ENCODE peak calls at places on chromosome 15, in four cellular contexts. One of them, this sample, is unnamed.

GRCh38 chr15:41648770-41649169 is 11.4 kb upstream of the MGA start:
- DNase-seq in OCI-LY7: no peak
- DNase-seq in lower lobe of right lung: no peak
- DNase-seq in CD8-positive, alpha-beta T cell: no peak
- DNase-seq in this sample: no peak

GRCh38 chr15:64989331-64990167 is at the start of gene SPG21:
- DNase-seq in OCI-LY7: peak; percentile 94
- DNase-seq in lower lobe of right lung: peak; percentile 96
- DNase-seq in CD8-positive, alpha-beta T cell: peak; percentile 88
- DNase-seq in this sample: peak; percentile 67

GRCh38 chr15:67063689-67064606 is 1.5 kb upstream of the SMAD3 start:
- DNase-seq in OCI-LY7: no peak
- DNase-seq in lower lobe of right lung: peak; percentile 67
- DNase-seq in CD8-positive, alpha-beta T cell: no peak
- DNase-seq in this sample: no peak

GRCh38 chr15:78681306-78682012 is 40.4 kb upstream of the CHRNB4 start:
- DNase-seq in OCI-LY7: no peak
- DNase-seq in lower lobe of right lung: no peak
- DNase-seq in CD8-positive, alpha-beta T cell: no peak
- DNase-seq in this sample: no peak

GRCh38 chr15:78302579-78302978 is 3.2 kb upstream of the SKIC8 start:
- DNase-seq in OCI-LY7: no peak
- DNase-seq in lower lobe of right lung: no peak
- DNase-seq in CD8-positive, alpha-beta T cell: no peak
- DNase-seq in this sample: peak; percentile 92

GRCh38 chr15:77130315-77130930 is 59.5 kb upstream of the TSPAN3 start:
- DNase-seq in OCI-LY7: no peak
- DNase-seq in lower lobe of right lung: no peak
- DNase-seq in CD8-positive, alpha-beta T cell: no peak
- DNase-seq in this sample: no peak

GRCh38 chr15:74396445-74397238 is 29.2 kb upstream of the CYP11A1 start:
- DNase-seq in OCI-LY7: no peak
- DNase-seq in lower lobe of right lung: no peak
- DNase-seq in CD8-positive, alpha-beta T cell: no peak
- DNase-seq in this sample: no peak

GRCh38 chr15:45268135-45268534 is 16.1 kb downstream of the SLC28A2 start:
- DNase-seq in OCI-LY7: peak; percentile 4
- DNase-seq in lower lobe of right lung: no peak
- DNase-seq in CD8-positive, alpha-beta T cell: no peak
- DNase-seq in this sample: no peak

GRCh38 chr15:40414816-40415215 is 9.2 kb downstream of the IVD start:
- DNase-seq in OCI-LY7: no peak
- DNase-seq in lower lobe of right lung: no peak
- DNase-seq in CD8-positive, alpha-beta T cell: no peak
- DNase-seq in this sample: no peak

GRCh38 chr15:82874961-82875360 is 65.5 kb downstream of the WHAMM start:
- DNase-seq in OCI-LY7: no peak
- DNase-seq in lower lobe of right lung: no peak
- DNase-seq in CD8-positive, alpha-beta T cell: no peak
- DNase-seq in this sample: no peak

GRCh38 chr15:64130159-64130558 is 21.4 kb upstream of the SNX22 start:
- DNase-seq in OCI-LY7: no peak
- DNase-seq in lower lobe of right lung: no peak
- DNase-seq in CD8-positive, alpha-beta T cell: no peak
- DNase-seq in this sample: no peak

GRCh38 chr15:64048766-64049165 is 2.5 kb upstream of the DAPK2 start:
- DNase-seq in OCI-LY7: peak; percentile 14
- DNase-seq in lower lobe of right lung: no peak
- DNase-seq in CD8-positive, alpha-beta T cell: no peak
- DNase-seq in this sample: no peak

GRCh38 chr15:72198410-72199270 is 1.1 kb upstream of the GRAMD2A start:
- DNase-seq in OCI-LY7: no peak
- DNase-seq in lower lobe of right lung: peak; percentile 71
- DNase-seq in CD8-positive, alpha-beta T cell: no peak
- DNase-seq in this sample: no peak

GRCh38 chr15:63991706-63992105 is 54.6 kb downstream of the DAPK2 start:
- DNase-seq in OCI-LY7: peak; percentile 45
- DNase-seq in lower lobe of right lung: no peak
- DNase-seq in CD8-positive, alpha-beta T cell: no peak
- DNase-seq in this sample: no peak

GRCh38 chr15:56537881-56538280 is 72.9 kb upstream of the MNS1 start:
- DNase-seq in OCI-LY7: peak; percentile 89
- DNase-seq in lower lobe of right lung: peak; percentile 45
- DNase-seq in CD8-positive, alpha-beta T cell: peak; percentile 15
- DNase-seq in this sample: no peak

GRCh38 chr15:88649286-88649733 is 10.5 kb downstream of the ISG20 start:
- DNase-seq in OCI-LY7: no peak
- DNase-seq in lower lobe of right lung: no peak
- DNase-seq in CD8-positive, alpha-beta T cell: peak; percentile 54
- DNase-seq in this sample: no peak

GRCh38 chr15:31435891-31436628 is 109.4 kb downstream of the KLF13 start:
- DNase-seq in OCI-LY7: peak; percentile 38
- DNase-seq in lower lobe of right lung: no peak
- DNase-seq in CD8-positive, alpha-beta T cell: no peak
- DNase-seq in this sample: no peak

GRCh38 chr15:65553691-65554090 is 23.4 kb downstream of the HACD3 start:
- DNase-seq in OCI-LY7: no peak
- DNase-seq in lower lobe of right lung: no peak
- DNase-seq in CD8-positive, alpha-beta T cell: no peak
- DNase-seq in this sample: no peak

GRCh38 chr15:99406120-99406519 is 154.8 kb downstream of the LRRC28 start:
- DNase-seq in OCI-LY7: no peak
- DNase-seq in lower lobe of right lung: no peak
- DNase-seq in CD8-positive, alpha-beta T cell: no peak
- DNase-seq in this sample: no peak

GRCh38 chr15:75531041-75531450 is 48.1 kb downstream of the PTPN9 start:
- DNase-seq in OCI-LY7: no peak
- DNase-seq in lower lobe of right lung: no peak
- DNase-seq in CD8-positive, alpha-beta T cell: no peak
- DNase-seq in this sample: no peak

GRCh38 chr15:51349156-51349844 is 7.8 kb downstream of the GLDN start:
- DNase-seq in OCI-LY7: no peak
- DNase-seq in lower lobe of right lung: no peak
- DNase-seq in CD8-positive, alpha-beta T cell: no peak
- DNase-seq in this sample: no peak
- H3K4me3 ChIP-seq in OCI-LY7: no peak overlapping the region
- H3K4me3 ChIP-seq in lower lobe of right lung: no peak overlapping the region
- H3K4me3 ChIP-seq in CD8-positive, alpha-beta T cell: no peak overlapping the region
- H3K4me3 ChIP-seq in this sample: no peak overlapping the region

DNA sequence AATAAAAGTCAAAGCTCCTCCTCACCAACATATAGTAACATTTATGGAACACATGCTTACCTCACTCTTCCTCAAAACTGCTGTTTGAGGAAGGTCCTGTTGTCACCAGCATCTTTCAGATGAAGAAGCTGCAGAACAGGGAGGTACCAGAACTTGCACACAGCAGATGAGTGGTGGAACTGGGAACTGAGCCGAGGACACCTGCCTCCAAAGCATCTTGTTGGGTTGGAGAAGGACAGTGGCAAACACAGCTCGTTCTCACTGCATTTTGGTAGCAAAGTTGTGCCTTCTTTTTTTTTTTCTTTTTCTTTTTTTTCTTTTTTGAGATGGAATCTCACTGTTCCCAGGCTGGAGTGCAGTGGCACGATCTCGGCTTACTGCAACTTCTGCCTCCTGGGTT is 76.0 kb downstream of the CEMIP start:
- DNase-seq in OCI-LY7: no peak
- DNase-seq in lower lobe of right lung: no peak
- DNase-seq in CD8-positive, alpha-beta T cell: no peak
- DNase-seq in this sample: no peak
- TF ChIP-seq CTCF in OCI-LY7: no peak
- TF ChIP-seq CTCF in lower lobe of right lung: no peak
- TF ChIP-seq CTCF in CD8-positive, alpha-beta T cell: no peak
- TF ChIP-seq CTCF in this sample: no peak

GRCh38 chr15:33680336-33680735 is 288.0 kb upstream of the CHRM5 start:
- DNase-seq in OCI-LY7: no peak
- DNase-seq in lower lobe of right lung: no peak
- DNase-seq in CD8-positive, alpha-beta T cell: no peak
- DNase-seq in this sample: no peak
- H3K4me3 ChIP-seq in OCI-LY7: no peak overlapping the region
- H3K4me3 ChIP-seq in lower lobe of right lung: no peak overlapping the region
- H3K4me3 ChIP-seq in CD8-positive, alpha-beta T cell: no peak overlapping the region
- H3K4me3 ChIP-seq in this sample: no peak overlapping the region

GRCh38 chr15:84863480-84864428 is 20.7 kb upstream of the SLC28A1 start:
- DNase-seq in OCI-LY7: no peak
- DNase-seq in lower lobe of right lung: no peak
- DNase-seq in CD8-positive, alpha-beta T cell: no peak
- DNase-seq in this sample: no peak
- TF ChIP-seq CTCF in OCI-LY7: no peak
- TF ChIP-seq CTCF in lower lobe of right lung: no peak
- TF ChIP-seq CTCF in CD8-positive, alpha-beta T cell: no peak
- TF ChIP-seq CTCF in this sample: no peak

GRCh38 chr15:29711531-29711930 is 110.7 kb downstream of the TJP1 start:
- DNase-seq in OCI-LY7: no peak
- DNase-seq in lower lobe of right lung: no peak
- DNase-seq in CD8-positive, alpha-beta T cell: no peak
- DNase-seq in this sample: no peak
- H3K4me3 ChIP-seq in OCI-LY7: no peak overlapping the region
- H3K4me3 ChIP-seq in lower lobe of right lung: no peak overlapping the region
- H3K4me3 ChIP-seq in CD8-positive, alpha-beta T cell: no peak overlapping the region
- H3K4me3 ChIP-seq in this sample: no peak overlapping the region

GRCh38 chr15:93042211-93042610 is 46.8 kb downstream of the RGMA start:
- DNase-seq in OCI-LY7: no peak
- DNase-seq in lower lobe of right lung: no peak
- DNase-seq in CD8-positive, alpha-beta T cell: no peak
- DNase-seq in this sample: no peak

GRCh38 chr15:93044301-93045190 is 44.5 kb downstream of the RGMA start:
- DNase-seq in OCI-LY7: no peak
- DNase-seq in lower lobe of right lung: peak; percentile 38
- DNase-seq in CD8-positive, alpha-beta T cell: no peak
- DNase-seq in this sample: no peak

GRCh38 chr15:93042691-93043378 is 46.2 kb downstream of the RGMA start:
- DNase-seq in OCI-LY7: no peak
- DNase-seq in lower lobe of right lung: peak; percentile 23
- DNase-seq in CD8-positive, alpha-beta T cell: no peak
- DNase-seq in this sample: no peak

GRCh38 chr15:93045191-93045785 is 43.7 kb downstream of the RGMA start:
- DNase-seq in OCI-LY7: no peak
- DNase-seq in lower lobe of right lung: peak; percentile 40
- DNase-seq in CD8-positive, alpha-beta T cell: no peak
- DNase-seq in this sample: no peak

GRCh38 chr15:93043621-93044300 is 45.2 kb downstream of the RGMA start:
- DNase-seq in OCI-LY7: no peak
- DNase-seq in lower lobe of right lung: peak; percentile 28
- DNase-seq in CD8-positive, alpha-beta T cell: no peak
- DNase-seq in this sample: no peak
- TF ChIP-seq CTCF in OCI-LY7: no peak
- TF ChIP-seq CTCF in lower lobe of right lung: no peak
- TF ChIP-seq CTCF in CD8-positive, alpha-beta T cell: no peak
- TF ChIP-seq CTCF in this sample: no peak

GRCh38 chr15:58770519-58770856 is 614 bp upstream of the MINDY2 start:
- DNase-seq in OCI-LY7: peak; percentile 56
- DNase-seq in lower lobe of right lung: no peak
- DNase-seq in CD8-positive, alpha-beta T cell: no peak
- DNase-seq in this sample: peak; percentile 63

GRCh38 chr15:58775402-58775801 is 4.3 kb downstream of the MINDY2 start:
- DNase-seq in OCI-LY7: no peak
- DNase-seq in lower lobe of right lung: no peak
- DNase-seq in CD8-positive, alpha-beta T cell: no peak
- DNase-seq in this sample: no peak

GRCh38 chr15:58771621-58772235 is 626 bp downstream of the MINDY2 start:
- DNase-seq in OCI-LY7: peak; percentile 22
- DNase-seq in lower lobe of right lung: peak; percentile 75
- DNase-seq in CD8-positive, alpha-beta T cell: no peak
- DNase-seq in this sample: no peak

GRCh38 chr15:58770857-58771620 is at the start of gene MINDY2:
- DNase-seq in OCI-LY7: peak; percentile 99
- DNase-seq in lower lobe of right lung: peak; percentile 100
- DNase-seq in CD8-positive, alpha-beta T cell: peak; percentile 91
- DNase-seq in this sample: peak; percentile 98

GRCh38 chr15:58773024-58773423 is 1.9 kb downstream of the MINDY2 start:
- DNase-seq in OCI-LY7: no peak
- DNase-seq in lower lobe of right lung: no peak
- DNase-seq in CD8-positive, alpha-beta T cell: no peak
- DNase-seq in this sample: no peak
- H3K4me3 ChIP-seq in OCI-LY7: peak overlapping the region; percentile 90
- H3K4me3 ChIP-seq in lower lobe of right lung: peak overlapping the region; percentile 74
- H3K4me3 ChIP-seq in CD8-positive, alpha-beta T cell: no peak overlapping the region
- H3K4me3 ChIP-seq in this sample: peak overlapping the region; percentile 91

DNA sequence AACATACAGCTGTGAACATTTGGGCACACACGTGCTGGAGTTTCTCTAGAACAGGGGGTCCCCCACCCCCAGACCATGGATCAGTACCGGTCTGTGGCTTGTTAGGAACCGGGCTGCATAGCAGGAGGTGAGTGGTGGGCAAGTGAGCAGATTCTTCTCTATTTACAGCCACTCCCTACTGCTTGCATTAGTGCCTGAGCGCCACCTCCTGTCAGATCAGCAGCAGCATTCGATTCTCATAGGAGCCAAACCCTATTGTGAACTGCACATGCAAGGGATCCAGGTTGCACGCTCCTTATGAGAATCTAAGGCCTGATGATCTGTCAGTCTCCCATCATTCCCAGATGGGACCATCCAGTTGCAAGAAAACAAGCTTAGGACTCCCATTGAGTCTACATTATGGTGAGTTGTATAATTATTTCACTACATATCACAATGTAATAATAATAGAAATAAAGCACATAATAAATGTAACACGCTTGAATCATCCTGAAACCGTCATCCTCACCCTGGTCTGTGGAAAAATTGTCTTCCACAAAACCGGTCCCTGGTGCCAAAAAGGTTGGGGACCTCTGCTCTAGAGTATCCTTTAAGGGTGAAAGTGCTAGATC is 25.8 kb downstream of the CHRM5 start:
- DNase-seq in OCI-LY7: peak; percentile 39
- DNase-seq in lower lobe of right lung: no peak
- DNase-seq in CD8-positive, alpha-beta T cell: no peak
- DNase-seq in this sample: no peak
- TF ChIP-seq CTCF in OCI-LY7: peak; percentile 73
- TF ChIP-seq CTCF in lower lobe of right lung: peak; percentile 15
- TF ChIP-seq CTCF in CD8-positive, alpha-beta T cell: no peak
- TF ChIP-seq CTCF in this sample: peak; percentile 62

This sample was measured in retinal pigment epithelial cell.